ENCODE peak calls at places on chromosomes 7 and 10, in six cellular contexts. Z is amniotic epithelial cell; B is activated gamma-delta T cell; Y is GM10248; C is activated CD8-positive, alpha-beta memory T cell treated with anti-CD3 and anti-CD28 coated beads, Interleukin-2, amount 50 U/mL, for 4 hours; T is T-cell. X is an unnamed sample.

GRCh38 chr7:45021604-45022296 is 21.7 kb downstream of the CCM2 start:
- DNase-seq in Z (peak), B (no peak), Y (peak), C (no peak), T (no peak), X (no peak)

GRCh38 chr7:44257213-44257612 is 56.4 kb downstream of the YKT6 start:
- DNase-seq in Z (no peak), B (no peak), Y (no peak), C (no peak), T (no peak), X (no peak)

GRCh38 chr7:47516985-47517590 is 64.8 kb downstream of the TNS3 start:
- DNase-seq in Z (no peak), B (no peak), Y (no peak), C (no peak), T (no peak), X (no peak)

GRCh38 chr10:88437411-88437810 is 145.7 kb downstream of the RNLS start:
- DNase-seq in Z (no peak), B (no peak), Y (no peak), C (no peak), T (no peak), X (no peak)

GRCh38 chr7:24050991-24051529 is 232.9 kb upstream of the NPY start:
- DNase-seq in Z (no peak), B (no peak), Y (no peak), C (no peak), T (no peak), X (no peak)

GRCh38 chr10:31583358-31583757 is 264.3 kb downstream of the ZEB1 start:
- DNase-seq in Z (no peak), B (no peak), Y (no peak), C (no peak), T (no peak), X (no peak)

GRCh38 chr7:132061931-132062330 is 505.5 kb upstream of the PODXL start:
- DNase-seq in Z (no peak), B (no peak), Y (no peak), C (no peak), T (no peak), X (no peak)

GRCh38 chr10:767211-767610 is 77.7 kb upstream of the DIP2C start:
- DNase-seq in Z (peak), B (no peak), Y (no peak), C (no peak), T (no peak), X (no peak)

GRCh38 chr10:126186746-126187145 is 201.5 kb downstream of the ADAM12 start:
- DNase-seq in Z (no peak), B (no peak), Y (no peak), C (no peak), T (no peak), X (no peak)

GRCh38 chr10:34814228-34815173 is 595 bp downstream of the PARD3 start:
- DNase-seq in Z (no peak), B (no peak), Y (peak), C (no peak), T (no peak), X (no peak)

GRCh38 chr7:83859827-83860226 is 210.9 kb upstream of the SEMA3E start:
- DNase-seq in Z (no peak), B (no peak), Y (no peak), C (no peak), T (no peak), X (no peak)

GRCh38 chr10:97069576-97070362 is 116.0 kb downstream of the SLIT1 start:
- DNase-seq in Z (peak), B (no peak), Y (no peak), C (no peak), T (no peak), X (no peak)

GRCh38 chr7:29611941-29612527 is 48.4 kb downstream of the PRR15 start:
- DNase-seq in Z (no peak), B (no peak), Y (no peak), C (no peak), T (no peak), X (no peak)

GRCh38 chr10:58266826-58267712 is 625 bp downstream of the IPMK start:
- DNase-seq in Z (peak), B (peak), Y (peak), C (peak), T (peak), X (peak)

GRCh38 chr10:510415-510881 is 179.0 kb downstream of the DIP2C start:
- DNase-seq in Z (no peak), B (no peak), Y (no peak), C (no peak), T (no peak), X (no peak)

GRCh38 chr7:94160719-94161435 is 156.7 kb upstream of the BET1 start:
- DNase-seq in Z (no peak), B (no peak), Y (peak), C (no peak), T (no peak), X (no peak)

GRCh38 chr10:80414126-80414898 is 6.0 kb downstream of the PRXL2A start:
- DNase-seq in Z (peak), B (no peak), Y (no peak), C (no peak), T (no peak), X (no peak)

X was measured in T-helper 17 cell.